ENCODE peak calls at places on chromosomes 2 and 18, in nine cellular contexts. One of them, this sample, is unnamed.

GRCh38 chr2:190589008-190589407 is 54.5 kb upstream of the NEMP2 start:
- ATAC-seq in mucosa of descending colon: no peak
- ATAC-seq in naive thymus-derived CD8-positive, alpha-beta T cell: no peak
- ATAC-seq in activated CD4-positive, CD25-positive, alpha-beta regulatory T cell treated with anti-CD3 and anti-CD28 coated beads, Interleukin-2, amount 50 U/mL, for 24 hours: no peak
- ATAC-seq in gastroesophageal sphincter: no peak
- ATAC-seq in Right ventricle myocardium inferior: no peak
- ATAC-seq in psoas muscle: no peak
- ATAC-seq in activated CD8-positive, alpha-beta T cell treated with anti-CD3 and anti-CD28 coated beads for 36 hours: no peak
- ATAC-seq in heart left ventricle: no peak
- ATAC-seq in this sample: peak

GRCh38 chr2:156326488-156326887 is 6.0 kb downstream of the NR4A2 start:
- ATAC-seq in mucosa of descending colon: no peak
- ATAC-seq in naive thymus-derived CD8-positive, alpha-beta T cell: no peak
- ATAC-seq in activated CD4-positive, CD25-positive, alpha-beta regulatory T cell treated with anti-CD3 and anti-CD28 coated beads, Interleukin-2, amount 50 U/mL, for 24 hours: no peak
- ATAC-seq in gastroesophageal sphincter: no peak
- ATAC-seq in Right ventricle myocardium inferior: no peak
- ATAC-seq in psoas muscle: no peak
- ATAC-seq in activated CD8-positive, alpha-beta T cell treated with anti-CD3 and anti-CD28 coated beads for 36 hours: no peak
- ATAC-seq in heart left ventricle: no peak
- ATAC-seq in this sample: no peak

GRCh38 chr2:74414475-74414874 is 6.9 kb downstream of the C2orf81 start:
- ATAC-seq in mucosa of descending colon: no peak
- ATAC-seq in naive thymus-derived CD8-positive, alpha-beta T cell: no peak
- ATAC-seq in activated CD4-positive, CD25-positive, alpha-beta regulatory T cell treated with anti-CD3 and anti-CD28 coated beads, Interleukin-2, amount 50 U/mL, for 24 hours: no peak
- ATAC-seq in gastroesophageal sphincter: no peak
- ATAC-seq in Right ventricle myocardium inferior: no peak
- ATAC-seq in psoas muscle: peak
- ATAC-seq in activated CD8-positive, alpha-beta T cell treated with anti-CD3 and anti-CD28 coated beads for 36 hours: no peak
- ATAC-seq in heart left ventricle: peak
- ATAC-seq in this sample: no peak

GRCh38 chr2:147094077-147094476 is 750.8 kb upstream of the ACVR2A start:
- ATAC-seq in mucosa of descending colon: no peak
- ATAC-seq in naive thymus-derived CD8-positive, alpha-beta T cell: no peak
- ATAC-seq in activated CD4-positive, CD25-positive, alpha-beta regulatory T cell treated with anti-CD3 and anti-CD28 coated beads, Interleukin-2, amount 50 U/mL, for 24 hours: no peak
- ATAC-seq in gastroesophageal sphincter: no peak
- ATAC-seq in Right ventricle myocardium inferior: no peak
- ATAC-seq in psoas muscle: no peak
- ATAC-seq in activated CD8-positive, alpha-beta T cell treated with anti-CD3 and anti-CD28 coated beads for 36 hours: no peak
- ATAC-seq in heart left ventricle: no peak
- ATAC-seq in this sample: no peak

GRCh38 chr18:40911582-40912254 is 1043.3 kb upstream of the PIK3C3 start:
- ATAC-seq in mucosa of descending colon: no peak
- ATAC-seq in naive thymus-derived CD8-positive, alpha-beta T cell: no peak
- ATAC-seq in activated CD4-positive, CD25-positive, alpha-beta regulatory T cell treated with anti-CD3 and anti-CD28 coated beads, Interleukin-2, amount 50 U/mL, for 24 hours: no peak
- ATAC-seq in gastroesophageal sphincter: no peak
- ATAC-seq in Right ventricle myocardium inferior: no peak
- ATAC-seq in psoas muscle: no peak
- ATAC-seq in activated CD8-positive, alpha-beta T cell treated with anti-CD3 and anti-CD28 coated beads for 36 hours: no peak
- ATAC-seq in heart left ventricle: no peak
- ATAC-seq in this sample: no peak

GRCh38 chr2:10380048-10380926 is 67.8 kb downstream of the ODC1 start:
- ATAC-seq in mucosa of descending colon: peak
- ATAC-seq in naive thymus-derived CD8-positive, alpha-beta T cell: peak
- ATAC-seq in activated CD4-positive, CD25-positive, alpha-beta regulatory T cell treated with anti-CD3 and anti-CD28 coated beads, Interleukin-2, amount 50 U/mL, for 24 hours: no peak
- ATAC-seq in gastroesophageal sphincter: no peak
- ATAC-seq in Right ventricle myocardium inferior: no peak
- ATAC-seq in psoas muscle: no peak
- ATAC-seq in activated CD8-positive, alpha-beta T cell treated with anti-CD3 and anti-CD28 coated beads for 36 hours: peak
- ATAC-seq in heart left ventricle: no peak
- ATAC-seq in this sample: peak

GRCh38 chr2:66110646-66111045 is 324.3 kb upstream of the MEIS1 start:
- ATAC-seq in mucosa of descending colon: no peak
- ATAC-seq in naive thymus-derived CD8-positive, alpha-beta T cell: no peak
- ATAC-seq in activated CD4-positive, CD25-positive, alpha-beta regulatory T cell treated with anti-CD3 and anti-CD28 coated beads, Interleukin-2, amount 50 U/mL, for 24 hours: no peak
- ATAC-seq in gastroesophageal sphincter: no peak
- ATAC-seq in Right ventricle myocardium inferior: no peak
- ATAC-seq in psoas muscle: no peak
- ATAC-seq in activated CD8-positive, alpha-beta T cell treated with anti-CD3 and anti-CD28 coated beads for 36 hours: no peak
- ATAC-seq in heart left ventricle: no peak
- ATAC-seq in this sample: no peak

GRCh38 chr2:231039294-231039664 is 2.0 kb downstream of the C2orf72 start:
- ATAC-seq in mucosa of descending colon: no peak
- ATAC-seq in naive thymus-derived CD8-positive, alpha-beta T cell: no peak
- ATAC-seq in activated CD4-positive, CD25-positive, alpha-beta regulatory T cell treated with anti-CD3 and anti-CD28 coated beads, Interleukin-2, amount 50 U/mL, for 24 hours: no peak
- ATAC-seq in gastroesophageal sphincter: no peak
- ATAC-seq in Right ventricle myocardium inferior: no peak
- ATAC-seq in psoas muscle: no peak
- ATAC-seq in activated CD8-positive, alpha-beta T cell treated with anti-CD3 and anti-CD28 coated beads for 36 hours: no peak
- ATAC-seq in heart left ventricle: no peak
- ATAC-seq in this sample: no peak

GRCh38 chr18:23618862-23619387 is 32.6 kb upstream of the NPC1 start:
- ATAC-seq in mucosa of descending colon: peak
- ATAC-seq in naive thymus-derived CD8-positive, alpha-beta T cell: peak
- ATAC-seq in activated CD4-positive, CD25-positive, alpha-beta regulatory T cell treated with anti-CD3 and anti-CD28 coated beads, Interleukin-2, amount 50 U/mL, for 24 hours: peak
- ATAC-seq in gastroesophageal sphincter: peak
- ATAC-seq in Right ventricle myocardium inferior: peak
- ATAC-seq in psoas muscle: peak
- ATAC-seq in activated CD8-positive, alpha-beta T cell treated with anti-CD3 and anti-CD28 coated beads for 36 hours: peak
- ATAC-seq in heart left ventricle: peak
- ATAC-seq in this sample: peak

GRCh38 chr2:187102381-187102780 is 253.4 kb upstream of the ZSWIM2 start:
- ATAC-seq in mucosa of descending colon: no peak
- ATAC-seq in naive thymus-derived CD8-positive, alpha-beta T cell: no peak
- ATAC-seq in activated CD4-positive, CD25-positive, alpha-beta regulatory T cell treated with anti-CD3 and anti-CD28 coated beads, Interleukin-2, amount 50 U/mL, for 24 hours: no peak
- ATAC-seq in gastroesophageal sphincter: peak
- ATAC-seq in Right ventricle myocardium inferior: peak
- ATAC-seq in psoas muscle: no peak
- ATAC-seq in activated CD8-positive, alpha-beta T cell treated with anti-CD3 and anti-CD28 coated beads for 36 hours: no peak
- ATAC-seq in heart left ventricle: no peak
- ATAC-seq in this sample: no peak

GRCh38 chr2:181466661-181467576 is 9.7 kb downstream of the ITGA4 start:
- ATAC-seq in mucosa of descending colon: peak
- ATAC-seq in naive thymus-derived CD8-positive, alpha-beta T cell: peak
- ATAC-seq in activated CD4-positive, CD25-positive, alpha-beta regulatory T cell treated with anti-CD3 and anti-CD28 coated beads, Interleukin-2, amount 50 U/mL, for 24 hours: no peak
- ATAC-seq in gastroesophageal sphincter: no peak
- ATAC-seq in Right ventricle myocardium inferior: no peak
- ATAC-seq in psoas muscle: no peak
- ATAC-seq in activated CD8-positive, alpha-beta T cell treated with anti-CD3 and anti-CD28 coated beads for 36 hours: peak
- ATAC-seq in heart left ventricle: no peak
- ATAC-seq in this sample: no peak

GRCh38 chr2:169641464-169641863 is 52.7 kb downstream of the CFAP210 start:
- ATAC-seq in mucosa of descending colon: no peak
- ATAC-seq in naive thymus-derived CD8-positive, alpha-beta T cell: no peak
- ATAC-seq in activated CD4-positive, CD25-positive, alpha-beta regulatory T cell treated with anti-CD3 and anti-CD28 coated beads, Interleukin-2, amount 50 U/mL, for 24 hours: no peak
- ATAC-seq in gastroesophageal sphincter: no peak
- ATAC-seq in Right ventricle myocardium inferior: no peak
- ATAC-seq in psoas muscle: no peak
- ATAC-seq in activated CD8-positive, alpha-beta T cell treated with anti-CD3 and anti-CD28 coated beads for 36 hours: no peak
- ATAC-seq in heart left ventricle: no peak
- ATAC-seq in this sample: no peak

GRCh38 chr18:42192251-42193248 is 237.5 kb downstream of the PIK3C3 start:
- ATAC-seq in mucosa of descending colon: no peak
- ATAC-seq in naive thymus-derived CD8-positive, alpha-beta T cell: no peak
- ATAC-seq in activated CD4-positive, CD25-positive, alpha-beta regulatory T cell treated with anti-CD3 and anti-CD28 coated beads, Interleukin-2, amount 50 U/mL, for 24 hours: no peak
- ATAC-seq in gastroesophageal sphincter: no peak
- ATAC-seq in Right ventricle myocardium inferior: no peak
- ATAC-seq in psoas muscle: no peak
- ATAC-seq in activated CD8-positive, alpha-beta T cell treated with anti-CD3 and anti-CD28 coated beads for 36 hours: no peak
- ATAC-seq in heart left ventricle: no peak
- ATAC-seq in this sample: no peak

GRCh38 chr2:126882736-126883660 is 15.7 kb upstream of the TEX51 start:
- ATAC-seq in mucosa of descending colon: no peak
- ATAC-seq in naive thymus-derived CD8-positive, alpha-beta T cell: no peak
- ATAC-seq in activated CD4-positive, CD25-positive, alpha-beta regulatory T cell treated with anti-CD3 and anti-CD28 coated beads, Interleukin-2, amount 50 U/mL, for 24 hours: no peak
- ATAC-seq in gastroesophageal sphincter: no peak
- ATAC-seq in Right ventricle myocardium inferior: no peak
- ATAC-seq in psoas muscle: no peak
- ATAC-seq in activated CD8-positive, alpha-beta T cell treated with anti-CD3 and anti-CD28 coated beads for 36 hours: no peak
- ATAC-seq in heart left ventricle: no peak
- ATAC-seq in this sample: peak

GRCh38 chr2:69046221-69046662 is 33.3 kb downstream of the ANTXR1 start:
- ATAC-seq in mucosa of descending colon: no peak
- ATAC-seq in naive thymus-derived CD8-positive, alpha-beta T cell: no peak
- ATAC-seq in activated CD4-positive, CD25-positive, alpha-beta regulatory T cell treated with anti-CD3 and anti-CD28 coated beads, Interleukin-2, amount 50 U/mL, for 24 hours: no peak
- ATAC-seq in gastroesophageal sphincter: no peak
- ATAC-seq in Right ventricle myocardium inferior: no peak
- ATAC-seq in psoas muscle: no peak
- ATAC-seq in activated CD8-positive, alpha-beta T cell treated with anti-CD3 and anti-CD28 coated beads for 36 hours: no peak
- ATAC-seq in heart left ventricle: peak
- ATAC-seq in this sample: no peak

GRCh38 chr18:9989481-9989880 is 75.7 kb downstream of the VAPA start:
- ATAC-seq in mucosa of descending colon: no peak
- ATAC-seq in naive thymus-derived CD8-positive, alpha-beta T cell: no peak
- ATAC-seq in activated CD4-positive, CD25-positive, alpha-beta regulatory T cell treated with anti-CD3 and anti-CD28 coated beads, Interleukin-2, amount 50 U/mL, for 24 hours: no peak
- ATAC-seq in gastroesophageal sphincter: no peak
- ATAC-seq in Right ventricle myocardium inferior: no peak
- ATAC-seq in psoas muscle: no peak
- ATAC-seq in activated CD8-positive, alpha-beta T cell treated with anti-CD3 and anti-CD28 coated beads for 36 hours: no peak
- ATAC-seq in heart left ventricle: no peak
- ATAC-seq in this sample: no peak

GRCh38 chr18:9079863-9080528 is 22.5 kb upstream of the NDUFV2 start:
- ATAC-seq in mucosa of descending colon: no peak
- ATAC-seq in naive thymus-derived CD8-positive, alpha-beta T cell: no peak
- ATAC-seq in activated CD4-positive, CD25-positive, alpha-beta regulatory T cell treated with anti-CD3 and anti-CD28 coated beads, Interleukin-2, amount 50 U/mL, for 24 hours: no peak
- ATAC-seq in gastroesophageal sphincter: no peak
- ATAC-seq in Right ventricle myocardium inferior: no peak
- ATAC-seq in psoas muscle: no peak
- ATAC-seq in activated CD8-positive, alpha-beta T cell treated with anti-CD3 and anti-CD28 coated beads for 36 hours: no peak
- ATAC-seq in heart left ventricle: peak
- ATAC-seq in this sample: no peak

GRCh38 chr18:74914648-74915047 is 294.3 kb downstream of the PTGR3 start:
- ATAC-seq in mucosa of descending colon: peak
- ATAC-seq in naive thymus-derived CD8-positive, alpha-beta T cell: no peak
- ATAC-seq in activated CD4-positive, CD25-positive, alpha-beta regulatory T cell treated with anti-CD3 and anti-CD28 coated beads, Interleukin-2, amount 50 U/mL, for 24 hours: no peak
- ATAC-seq in gastroesophageal sphincter: no peak
- ATAC-seq in Right ventricle myocardium inferior: no peak
- ATAC-seq in psoas muscle: no peak
- ATAC-seq in activated CD8-positive, alpha-beta T cell treated with anti-CD3 and anti-CD28 coated beads for 36 hours: no peak
- ATAC-seq in heart left ventricle: no peak
- ATAC-seq in this sample: no peak

GRCh38 chr2:6879011-6879410 is 1.4 kb downstream of the RSAD2 start:
- ATAC-seq in mucosa of descending colon: no peak
- ATAC-seq in naive thymus-derived CD8-positive, alpha-beta T cell: no peak
- ATAC-seq in activated CD4-positive, CD25-positive, alpha-beta regulatory T cell treated with anti-CD3 and anti-CD28 coated beads, Interleukin-2, amount 50 U/mL, for 24 hours: no peak
- ATAC-seq in gastroesophageal sphincter: no peak
- ATAC-seq in Right ventricle myocardium inferior: no peak
- ATAC-seq in psoas muscle: no peak
- ATAC-seq in activated CD8-positive, alpha-beta T cell treated with anti-CD3 and anti-CD28 coated beads for 36 hours: no peak
- ATAC-seq in heart left ventricle: no peak
- ATAC-seq in this sample: no peak

GRCh38 chr2:7736646-7737305 is 819.6 kb downstream of the RNF144A start:
- ATAC-seq in mucosa of descending colon: no peak
- ATAC-seq in naive thymus-derived CD8-positive, alpha-beta T cell: no peak
- ATAC-seq in activated CD4-positive, CD25-positive, alpha-beta regulatory T cell treated with anti-CD3 and anti-CD28 coated beads, Interleukin-2, amount 50 U/mL, for 24 hours: no peak
- ATAC-seq in gastroesophageal sphincter: no peak
- ATAC-seq in Right ventricle myocardium inferior: no peak
- ATAC-seq in psoas muscle: no peak
- ATAC-seq in activated CD8-positive, alpha-beta T cell treated with anti-CD3 and anti-CD28 coated beads for 36 hours: no peak
- ATAC-seq in heart left ventricle: no peak
- ATAC-seq in this sample: no peak

GRCh38 chr2:37664190-37664751 is 7.2 kb downstream of the CDC42EP3 start:
- ATAC-seq in mucosa of descending colon: no peak
- ATAC-seq in naive thymus-derived CD8-positive, alpha-beta T cell: no peak
- ATAC-seq in activated CD4-positive, CD25-positive, alpha-beta regulatory T cell treated with anti-CD3 and anti-CD28 coated beads, Interleukin-2, amount 50 U/mL, for 24 hours: no peak
- ATAC-seq in gastroesophageal sphincter: no peak
- ATAC-seq in Right ventricle myocardium inferior: no peak
- ATAC-seq in psoas muscle: no peak
- ATAC-seq in activated CD8-positive, alpha-beta T cell treated with anti-CD3 and anti-CD28 coated beads for 36 hours: no peak
- ATAC-seq in heart left ventricle: no peak
- ATAC-seq in this sample: no peak

GRCh38 chr2:221109552-221109951 is 462.6 kb downstream of the EPHA4 start:
- ATAC-seq in mucosa of descending colon: no peak
- ATAC-seq in naive thymus-derived CD8-positive, alpha-beta T cell: no peak
- ATAC-seq in activated CD4-positive, CD25-positive, alpha-beta regulatory T cell treated with anti-CD3 and anti-CD28 coated beads, Interleukin-2, amount 50 U/mL, for 24 hours: no peak
- ATAC-seq in gastroesophageal sphincter: no peak
- ATAC-seq in Right ventricle myocardium inferior: no peak
- ATAC-seq in psoas muscle: no peak
- ATAC-seq in activated CD8-positive, alpha-beta T cell treated with anti-CD3 and anti-CD28 coated beads for 36 hours: no peak
- ATAC-seq in heart left ventricle: no peak
- ATAC-seq in this sample: no peak

GRCh38 chr2:230664128-230664527 is 48.5 kb upstream of the CAB39 start:
- ATAC-seq in mucosa of descending colon: no peak
- ATAC-seq in naive thymus-derived CD8-positive, alpha-beta T cell: no peak
- ATAC-seq in activated CD4-positive, CD25-positive, alpha-beta regulatory T cell treated with anti-CD3 and anti-CD28 coated beads, Interleukin-2, amount 50 U/mL, for 24 hours: no peak
- ATAC-seq in gastroesophageal sphincter: no peak
- ATAC-seq in Right ventricle myocardium inferior: peak
- ATAC-seq in psoas muscle: no peak
- ATAC-seq in activated CD8-positive, alpha-beta T cell treated with anti-CD3 and anti-CD28 coated beads for 36 hours: no peak
- ATAC-seq in heart left ventricle: peak
- ATAC-seq in this sample: no peak

GRCh38 chr2:95165371-95166064 is at the start of gene ZNF2:
- ATAC-seq in mucosa of descending colon: peak
- ATAC-seq in naive thymus-derived CD8-positive, alpha-beta T cell: peak
- ATAC-seq in activated CD4-positive, CD25-positive, alpha-beta regulatory T cell treated with anti-CD3 and anti-CD28 coated beads, Interleukin-2, amount 50 U/mL, for 24 hours: peak
- ATAC-seq in gastroesophageal sphincter: peak
- ATAC-seq in Right ventricle myocardium inferior: peak
- ATAC-seq in psoas muscle: peak
- ATAC-seq in activated CD8-positive, alpha-beta T cell treated with anti-CD3 and anti-CD28 coated beads for 36 hours: peak
- ATAC-seq in heart left ventricle: peak
- ATAC-seq in this sample: peak

GRCh38 chr2:110980613-110981062 is 140.1 kb upstream of the BCL2L11 start:
- ATAC-seq in mucosa of descending colon: no peak
- ATAC-seq in naive thymus-derived CD8-positive, alpha-beta T cell: no peak
- ATAC-seq in activated CD4-positive, CD25-positive, alpha-beta regulatory T cell treated with anti-CD3 and anti-CD28 coated beads, Interleukin-2, amount 50 U/mL, for 24 hours: no peak
- ATAC-seq in gastroesophageal sphincter: no peak
- ATAC-seq in Right ventricle myocardium inferior: peak
- ATAC-seq in psoas muscle: no peak
- ATAC-seq in activated CD8-positive, alpha-beta T cell treated with anti-CD3 and anti-CD28 coated beads for 36 hours: no peak
- ATAC-seq in heart left ventricle: peak
- ATAC-seq in this sample: peak

GRCh38 chr2:136131484-136131960 is 13.6 kb upstream of the CXCR4 start:
- ATAC-seq in mucosa of descending colon: peak
- ATAC-seq in naive thymus-derived CD8-positive, alpha-beta T cell: peak
- ATAC-seq in activated CD4-positive, CD25-positive, alpha-beta regulatory T cell treated with anti-CD3 and anti-CD28 coated beads, Interleukin-2, amount 50 U/mL, for 24 hours: peak
- ATAC-seq in gastroesophageal sphincter: no peak
- ATAC-seq in Right ventricle myocardium inferior: no peak
- ATAC-seq in psoas muscle: no peak
- ATAC-seq in activated CD8-positive, alpha-beta T cell treated with anti-CD3 and anti-CD28 coated beads for 36 hours: peak
- ATAC-seq in heart left ventricle: no peak
- ATAC-seq in this sample: peak

GRCh38 chr2:207768168-207768890 is 1.4 kb downstream of the FZD5 start:
- ATAC-seq in mucosa of descending colon: peak
- ATAC-seq in naive thymus-derived CD8-positive, alpha-beta T cell: peak
- ATAC-seq in activated CD4-positive, CD25-positive, alpha-beta regulatory T cell treated with anti-CD3 and anti-CD28 coated beads, Interleukin-2, amount 50 U/mL, for 24 hours: no peak
- ATAC-seq in gastroesophageal sphincter: no peak
- ATAC-seq in Right ventricle myocardium inferior: no peak
- ATAC-seq in psoas muscle: no peak
- ATAC-seq in activated CD8-positive, alpha-beta T cell treated with anti-CD3 and anti-CD28 coated beads for 36 hours: no peak
- ATAC-seq in heart left ventricle: peak
- ATAC-seq in this sample: no peak

GRCh38 chr2:45812039-45812500 is 160.6 kb downstream of the PRKCE start:
- ATAC-seq in mucosa of descending colon: no peak
- ATAC-seq in naive thymus-derived CD8-positive, alpha-beta T cell: no peak
- ATAC-seq in activated CD4-positive, CD25-positive, alpha-beta regulatory T cell treated with anti-CD3 and anti-CD28 coated beads, Interleukin-2, amount 50 U/mL, for 24 hours: no peak
- ATAC-seq in gastroesophageal sphincter: no peak
- ATAC-seq in Right ventricle myocardium inferior: no peak
- ATAC-seq in psoas muscle: peak
- ATAC-seq in activated CD8-positive, alpha-beta T cell treated with anti-CD3 and anti-CD28 coated beads for 36 hours: no peak
- ATAC-seq in heart left ventricle: no peak
- ATAC-seq in this sample: peak

This sample was measured in stimulated activated memory B cell treated with anti-CD40 and anti-IgM and Interleukin-4, amounts not matched to agents 10 μg/mL and 1 μg/mL and 100 μg/mL, for 72 hours.